ENCODE peak calls at places on chromosomes 16 and 17, in nine cellular contexts. N, Y, M, U, P, K, T, S and G are unnamed samples.

GRCh38 chr17:76969598-76970172 is 101.5 kb downstream of the MGAT5B start:
- DNase-seq in S (no peak), N (peak; percentile 79), K (no peak), Y (peak; percentile 84), T (no peak), U (no peak), P (peak; percentile 36), M (no peak), G (no peak)

GRCh38 chr16:87129771-87130170 is 187.4 kb downstream of the C16orf95 start:
- DNase-seq in S (peak; percentile 40), N (no peak), P (no peak), Y (no peak), U (no peak), K (no peak), T (peak; percentile 69), M (no peak), G (peak; percentile 79)

GRCh38 chr17:32794533-32795246 is 82.2 kb downstream of the MYO1D start:
- DNase-seq in S (no peak), T (no peak), M (no peak), P (peak; percentile 43), U (no peak), Y (no peak), N (no peak), K (no peak), G (no peak)

GRCh38 chr17:6713918-6714271 is 726 bp upstream of the SLC13A5 start:
- DNase-seq in K (no peak), Y (no peak), T (no peak), N (no peak), U (no peak), S (no peak), M (no peak), P (no peak), G (no peak)

GRCh38 chr17:61129232-61129631 is 270.4 kb upstream of the TBX2 start:
- DNase-seq in N (no peak), M (no peak), U (no peak), T (no peak), S (no peak), K (no peak), Y (no peak), P (no peak), G (no peak)

GRCh38 chr17:27489045-27489715 is 32.9 kb downstream of the KSR1 start:
- DNase-seq in S (peak; percentile 80), Y (peak; percentile 81), K (no peak), P (peak; percentile 56), M (peak; percentile 51), T (peak; percentile 19), N (peak; percentile 93), U (no peak), G (no peak)

GRCh38 chr16:1019234-1019933 is 37.8 kb downstream of the SOX8 start:
- DNase-seq in K (no peak), M (no peak), N (no peak), S (peak; percentile 58), U (no peak), P (peak; percentile 60), Y (no peak), T (peak; percentile 69), G (no peak)

GRCh38 chr16:558298-559020 is 1.7 kb upstream of the PRR35 start:
- DNase-seq in K (no peak), Y (no peak), S (no peak), U (no peak), N (no peak), T (no peak), M (no peak), P (no peak), G (no peak)

GRCh38 chr16:660459-661183 is 7.3 kb upstream of the RHOT2 start:
- DNase-seq in T (peak; percentile 76), S (peak; percentile 76), N (peak; percentile 98), K (peak; percentile 65), M (peak; percentile 94), P (peak; percentile 99), Y (peak; percentile 95), U (no peak), G (no peak)

GRCh38 chr16:14289692-14290340 is 218.7 kb downstream of the MRTFB start:
- DNase-seq in Y (peak; percentile 31), P (no peak), K (no peak), T (no peak), S (peak; percentile 39), M (peak; percentile 47), N (no peak), U (no peak), G (no peak)
- TF ChIP-seq CTCF in Y (no peak), P (peak; percentile 41), K (peak; percentile 34), T (peak; percentile 77), S (peak; percentile 53), M (no peak), N (peak; percentile 24), U (peak; percentile 71), G (peak; percentile 72)

GRCh38 chr17:81333626-81334368 is 38.7 kb upstream of the SLC38A10 start:
- DNase-seq in P (no peak), Y (no peak), U (no peak), T (no peak), M (no peak), N (peak; percentile 57), K (no peak), S (no peak), G (peak; percentile 93)
- TF ChIP-seq CTCF in P (no peak), Y (no peak), U (no peak), T (no peak), M (no peak), N (no peak), K (no peak), S (no peak), G (no peak)

DNA sequence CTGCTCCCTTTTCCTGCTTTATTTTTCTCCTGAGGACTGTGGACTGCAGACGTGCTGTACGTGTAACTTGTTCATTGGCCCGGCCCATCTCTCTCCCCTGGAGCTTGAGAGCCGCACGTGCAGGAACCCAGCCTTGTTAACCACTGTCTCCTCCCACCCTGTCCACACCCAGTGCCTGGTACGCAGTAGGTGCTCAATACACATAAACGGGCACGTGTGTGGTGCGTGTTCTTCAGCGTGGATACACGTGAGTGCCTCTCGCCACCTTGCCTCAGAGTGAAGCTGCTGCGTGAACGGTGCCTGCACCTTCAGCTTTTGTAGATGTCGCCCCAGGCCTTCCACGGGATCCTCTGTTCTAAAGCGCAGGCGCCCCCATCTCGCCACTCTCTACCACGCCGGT is 96.3 kb upstream of the CHMP6 start:
- DNase-seq in Y (no peak), N (no peak), P (no peak), S (no peak), K (no peak), M (no peak), U (no peak), T (no peak), G (no peak)
- TF ChIP-seq CTCF in Y (no peak), N (no peak), P (no peak), S (no peak), K (no peak), M (no peak), U (no peak), T (no peak), G (no peak)

DNA sequence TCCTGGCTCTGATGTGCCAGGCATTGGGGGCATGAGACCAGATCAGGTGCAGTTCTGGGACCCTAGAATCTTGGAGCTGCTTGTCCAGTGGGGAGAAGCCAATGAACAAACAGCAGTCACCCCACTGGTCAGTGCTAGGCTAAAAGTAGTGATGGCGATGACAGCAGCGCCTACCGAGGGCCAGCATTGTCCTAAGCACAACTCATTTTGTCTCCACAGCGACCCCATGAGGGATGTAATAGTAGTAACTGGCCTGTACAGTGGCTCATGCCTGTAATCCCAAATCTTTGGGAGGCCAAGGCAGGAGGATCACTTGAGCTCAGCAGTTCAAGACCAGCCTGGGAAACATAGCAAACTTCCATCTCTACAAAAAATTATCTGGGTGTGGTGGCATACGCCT is 6.2 kb downstream of the SMCR8 start:
- DNase-seq in N (peak; percentile 31), Y (peak; percentile 42), M (no peak), P (no peak), T (no peak), U (no peak), K (no peak), S (peak; percentile 14), G (no peak)
- TF ChIP-seq CTCF in N (no peak), Y (no peak), M (no peak), P (no peak), T (peak; percentile 46), U (no peak), K (no peak), S (no peak), G (peak; percentile 35)

GRCh38 chr16:4499196-4499555 is 23.0 kb downstream of the HMOX2 start:
- DNase-seq in M (no peak), K (no peak), N (no peak), S (no peak), T (no peak), P (no peak), Y (no peak), U (no peak), G (no peak)
- TF ChIP-seq CTCF in M (no peak), K (no peak), N (no peak), S (no peak), T (no peak), P (no peak), Y (no peak), U (no peak), G (no peak)

GRCh38 chr17:50634915-50635719 is 436 bp downstream of the ABCC3 start:
- DNase-seq in N (peak; percentile 82), U (no peak), Y (no peak), T (no peak), M (no peak), P (peak; percentile 43), K (no peak), S (no peak), G (no peak)
- TF ChIP-seq CTCF in N (no peak), U (no peak), Y (no peak), T (peak; percentile 36), M (no peak), P (no peak), K (no peak), S (no peak), G (peak; percentile 34)